ENCODE peak calls at places on chromosomes 1 and 21, in seven cellular contexts. F is left lung, X is neural progenitor cell, A is SK-N-SH, U is GM06990, Z is foreskin fibroblast, T is epithelial cell of esophagus. S is an unnamed sample.
A peak's percentile ranks its signal among the peaks of the same experiment; 100 is the strongest.

GRCh38 chr1:91278754-91279153 is 125.9 kb downstream of the HFM1 start:
- DNase-seq in F (no peak), X (peak; percentile 22), A (peak; percentile 6), U (no peak), Z (no peak), T (peak; percentile 27), S (peak; percentile 21)

GRCh38 chr1:108841703-108842102 is 15.2 kb downstream of the AKNAD1 start:
- DNase-seq in F (no peak), X (no peak), A (no peak), U (no peak), Z (no peak), T (no peak), S (no peak)

GRCh38 chr1:231688989-231689388 is 62.4 kb downstream of the DISC1 start:
- DNase-seq in F (no peak), X (no peak), A (no peak), U (no peak), Z (no peak), T (no peak), S (no peak)

GRCh38 chr1:181119076-181119989 is 30.8 kb downstream of the IER5 start:
- DNase-seq in F (no peak), X (no peak), A (no peak), U (no peak), Z (no peak), T (peak; percentile 100), S (no peak)

GRCh38 chr1:220556641-220557040 is 28.7 kb downstream of the MARK1 start:
- DNase-seq in F (no peak), X (no peak), A (no peak), U (no peak), Z (no peak), T (peak; percentile 63), S (no peak)

GRCh38 chr1:106747791-106748190 is 308.7 kb upstream of the PRMT6 start:
- DNase-seq in F (peak; percentile 44), X (peak; percentile 9), A (no peak), U (no peak), Z (no peak), T (no peak), S (no peak)

GRCh38 chr1:107963601-107964396 is 1.2 kb downstream of the VAV3 start:
- DNase-seq in F (peak; percentile 78), X (peak; percentile 41), A (peak; percentile 23), U (peak; percentile 80), Z (no peak), T (peak; percentile 27), S (peak; percentile 13)

GRCh38 chr1:39689214-39689613 is 2.0 kb downstream of the HPCAL4 start:
- DNase-seq in F (no peak), X (no peak), A (no peak), U (no peak), Z (no peak), T (no peak), S (no peak)

GRCh38 chr21:42289926-42290325 is 25.3 kb downstream of the TFF3 start:
- DNase-seq in F (peak; percentile 73), X (no peak), A (no peak), U (no peak), Z (no peak), T (no peak), S (no peak)

GRCh38 chr1:174217787-174218574 is 58.7 kb downstream of the RABGAP1L start:
- DNase-seq in F (no peak), X (peak; percentile 46), A (peak; percentile 18), U (peak; percentile 45), Z (peak; percentile 21), T (peak; percentile 50), S (peak; percentile 55)

GRCh38 chr1:61419167-61419566 is 305.8 kb downstream of the TM2D1 start:
- DNase-seq in F (no peak), X (no peak), A (no peak), U (no peak), Z (no peak), T (no peak), S (no peak)

GRCh38 chr1:194353121-194353520 is 1166.7 kb upstream of the B3GALT2 start:
- DNase-seq in F (no peak), X (no peak), A (no peak), U (no peak), Z (no peak), T (no peak), S (no peak)

GRCh38 chr1:225746361-225747179 is 31.1 kb upstream of the SRP9 start:
- DNase-seq in F (no peak), X (peak; percentile 81), A (no peak), U (no peak), Z (peak; percentile 73), T (peak; percentile 93), S (peak; percentile 98)

GRCh38 chr1:35592991-35593769 is 20.1 kb downstream of the TFAP2E start:
- DNase-seq in F (no peak), X (no peak), A (no peak), U (no peak), Z (no peak), T (no peak), S (no peak)

GRCh38 chr1:116195077-116195868 is 84.1 kb downstream of the MAB21L3 start:
- DNase-seq in F (no peak), X (no peak), A (no peak), U (no peak), Z (no peak), T (no peak), S (no peak)

GRCh38 chr1:44707112-44707881 is 23.7 kb downstream of the RNU5D-1 start:
- DNase-seq in F (no peak), X (no peak), A (no peak), U (no peak), Z (peak; percentile 92), T (peak; percentile 98), S (peak; percentile 89)

GRCh38 chr1:214187152-214187900 is 93.6 kb upstream of the SMYD2 start:
- DNase-seq in F (peak; percentile 70), X (peak; percentile 62), A (peak; percentile 78), U (no peak), Z (no peak), T (peak; percentile 4), S (no peak)

DNA sequence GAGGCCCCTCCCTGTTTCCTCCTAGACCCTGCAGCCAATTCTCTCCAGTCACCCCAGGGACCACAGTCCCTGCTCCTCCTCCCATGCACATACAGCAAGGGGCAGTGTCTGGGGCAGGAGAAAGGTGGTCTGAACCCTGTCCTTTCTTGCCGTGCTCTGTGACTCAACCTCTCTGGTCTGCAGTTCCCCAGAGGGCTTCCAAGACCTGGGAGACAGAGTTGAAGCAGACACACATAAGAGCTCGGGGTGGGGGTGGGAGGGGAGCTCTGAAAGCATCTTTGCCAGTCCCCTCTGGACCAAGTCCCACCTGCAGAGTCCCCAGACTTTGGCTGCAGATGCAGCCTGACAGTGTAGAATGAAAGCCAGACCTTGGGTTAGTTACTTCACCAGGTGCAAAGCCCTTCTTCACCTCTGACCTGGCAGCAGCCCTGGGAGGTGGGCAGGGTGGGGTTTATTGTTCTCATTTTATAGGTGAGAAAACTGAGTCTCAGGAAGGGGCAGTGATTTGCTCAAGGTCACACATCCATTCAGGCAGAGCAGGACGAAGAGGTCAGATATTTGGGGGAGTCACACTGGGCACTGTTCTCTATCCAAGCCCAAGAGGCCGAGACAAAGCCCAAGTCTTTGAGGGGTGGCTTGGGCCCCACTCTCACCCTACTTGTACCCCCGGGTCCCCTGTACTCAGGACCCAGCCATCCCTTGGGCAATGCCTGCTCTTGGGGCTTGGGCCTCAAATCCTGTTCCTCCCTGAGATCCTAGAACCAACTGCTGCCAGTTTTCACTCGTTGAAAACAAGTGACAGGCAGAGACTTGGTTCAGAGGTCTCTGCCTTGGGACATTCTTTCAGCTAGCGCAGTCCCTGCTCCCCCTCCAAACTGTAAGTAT is 693 bp downstream of the PDZK1IP1 start:
- DNase-seq in F (no peak), X (no peak), A (no peak), U (no peak), Z (no peak), T (no peak), S (no peak)
- H3K4me3 ChIP-seq in F (no peak overlapping the region), X (no peak overlapping the region), A (no peak overlapping the region), U (no peak overlapping the region), Z (no peak overlapping the region), T (no peak overlapping the region), S (no peak overlapping the region)

GRCh38 chr1:27719286-27720251 is 6.2 kb upstream of the FAM76A start:
- DNase-seq in F (no peak), X (no peak), A (peak; percentile 24), U (no peak), Z (peak; percentile 3), T (peak; percentile 55), S (peak; percentile 2)
- TF ChIP-seq CTCF in F (no peak), X (no peak), A (peak; percentile 49), U (peak; percentile 46), Z (peak; percentile 47), T (peak; percentile 51), S (peak; percentile 30)

GRCh38 chr1:117413412-117413811 is 46.2 kb downstream of the MAN1A2 start:
- DNase-seq in F (no peak), X (no peak), A (no peak), U (no peak), Z (no peak), T (no peak), S (no peak)

GRCh38 chr1:117414943-117415342 is 47.7 kb downstream of the MAN1A2 start:
- DNase-seq in F (no peak), X (no peak), A (no peak), U (no peak), Z (no peak), T (no peak), S (no peak)

GRCh38 chr1:117412472-117412871 is 45.2 kb downstream of the MAN1A2 start:
- DNase-seq in F (no peak), X (no peak), A (no peak), U (no peak), Z (no peak), T (no peak), S (no peak)

GRCh38 chr1:117416546-117417117 is 49.4 kb downstream of the MAN1A2 start:
- DNase-seq in F (no peak), X (no peak), A (no peak), U (no peak), Z (no peak), T (no peak), S (no peak)

DNA sequence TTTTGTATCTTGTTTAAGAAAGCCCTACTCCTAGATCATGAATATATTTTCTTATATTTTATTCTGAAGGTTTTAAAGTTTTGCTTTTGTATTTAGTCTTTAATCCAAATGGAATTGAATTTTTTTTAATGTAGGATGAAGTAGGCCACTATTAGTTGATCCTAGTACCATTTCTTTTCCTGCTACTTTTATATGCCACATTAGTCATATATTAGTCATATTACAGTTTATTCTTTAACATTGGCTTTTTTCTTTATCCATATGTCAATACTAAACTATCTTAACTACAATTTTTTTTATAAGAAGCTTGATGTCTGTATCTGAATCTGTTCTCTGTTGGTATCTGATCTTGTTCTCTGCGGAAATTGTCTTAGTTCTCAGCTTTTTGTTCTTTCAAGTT is 48.8 kb downstream of the MAN1A2 start:
- DNase-seq in F (no peak), X (no peak), A (no peak), U (no peak), Z (no peak), T (no peak), S (no peak)
- H3K4me3 ChIP-seq in F (no peak overlapping the region), X (no peak overlapping the region), A (no peak overlapping the region), U (no peak overlapping the region), Z (no peak overlapping the region), T (no peak overlapping the region), S (no peak overlapping the region)

GRCh38 chr1:71592646-71593274 is 511.9 kb upstream of the ZRANB2 start:
- DNase-seq in F (no peak), X (no peak), A (no peak), U (no peak), Z (no peak), T (no peak), S (no peak)

GRCh38 chr1:71589005-71589404 is 508.2 kb upstream of the ZRANB2 start:
- DNase-seq in F (no peak), X (no peak), A (no peak), U (no peak), Z (no peak), T (no peak), S (no peak)

GRCh38 chr1:71587961-71588360 is 507.1 kb upstream of the ZRANB2 start:
- DNase-seq in F (no peak), X (peak; percentile 11), A (no peak), U (no peak), Z (peak; percentile 18), T (peak; percentile 29), S (peak; percentile 36)

GRCh38 chr1:71593523-71593922 is 512.7 kb upstream of the ZRANB2 start:
- DNase-seq in F (no peak), X (peak; percentile 31), A (no peak), U (no peak), Z (no peak), T (no peak), S (peak; percentile 18)
- TF ChIP-seq CTCF in F (no peak), X (peak; percentile 36), A (no peak), U (peak; percentile 26), Z (no peak), T (peak; percentile 37), S (peak; percentile 18)

S was measured in astrocyte of the spinal cord.